ENCODE peak calls at places on chromosomes 5 and 9, in eight cellular contexts. B is naive thymus-derived CD4-positive, alpha-beta T cell; A is body of pancreas; H is left ventricle myocardium inferior; N is neuronal stem cell; K is tibial artery; P is stomach; V is fibroblast of lung. Q is an unnamed sample.

GRCh38 chr5:168607946-168608345 is 28.8 kb upstream of the PANK3 start:
- DNase-seq in H (no peak), P (no peak), K (no peak), A (no peak), N (no peak), B (no peak), V (no peak), Q (no peak)

GRCh38 chr9:36802171-36802920 is 229.7 kb downstream of the MELK start:
- DNase-seq in K (no peak), P (no peak), H (no peak), A (no peak), B (no peak), N (no peak), V (peak; percentile 53), Q (peak; percentile 17)

GRCh38 chr5:59099270-59099994 is 516.6 kb downstream of the RAB3C start:
- DNase-seq in B (no peak), H (no peak), N (no peak), V (peak; percentile 88), K (no peak), A (peak; percentile 5), P (no peak), Q (peak; percentile 79)

GRCh38 chr5:80507663-80508062 is 19.8 kb downstream of the FAM151B start:
- DNase-seq in H (no peak), P (no peak), V (no peak), N (no peak), A (no peak), K (no peak), B (no peak), Q (no peak)

GRCh38 chr9:126860757-126861466 is 473 bp downstream of the ZBTB34 start:
- DNase-seq in V (peak; percentile 12), P (peak; percentile 49), H (no peak), B (peak; percentile 15), A (peak; percentile 29), K (no peak), N (no peak), Q (peak; percentile 19)

GRCh38 chr5:14851597-14851996 is 20.0 kb downstream of the ANKH start:
- DNase-seq in A (no peak), B (no peak), N (no peak), H (no peak), K (no peak), P (no peak), V (no peak), Q (no peak)

GRCh38 chr5:78731884-78732283 is 83.3 kb upstream of the LHFPL2 start:
- DNase-seq in N (no peak), B (no peak), V (peak; percentile 41), K (no peak), A (no peak), P (no peak), H (no peak), Q (peak; percentile 18)

GRCh38 chr5:74415695-74416102 is 224.8 kb downstream of the ENC1 start:
- DNase-seq in N (no peak), H (no peak), P (no peak), V (no peak), A (no peak), K (no peak), B (no peak), Q (no peak)

GRCh38 chr5:179345429-179346321 is at the start of gene ADAMTS2:
- DNase-seq in K (peak; percentile 89), A (peak; percentile 52), N (peak; percentile 57), H (peak; percentile 73), P (peak; percentile 30), B (no peak), V (no peak), Q (no peak)

GRCh38 chr5:43891112-43891511 is 288.1 kb downstream of the NNT start:
- DNase-seq in V (no peak), A (no peak), H (no peak), K (no peak), P (no peak), B (no peak), N (no peak), Q (no peak)

GRCh38 chr9:136978865-136979544 is 1.7 kb downstream of the PTGDS start:
- DNase-seq in K (no peak), V (no peak), A (no peak), N (no peak), H (no peak), P (no peak), B (no peak), Q (no peak)

GRCh38 chr9:6639622-6640021 is 5.9 kb downstream of the GLDC start:
- DNase-seq in N (no peak), V (no peak), P (no peak), H (no peak), A (no peak), B (no peak), K (no peak), Q (no peak)

GRCh38 chr5:156474251-156474650 is 147.3 kb downstream of the SGCD start:
- DNase-seq in B (no peak), P (no peak), K (peak; percentile 66), V (peak; percentile 40), A (peak; percentile 9), H (peak; percentile 71), N (no peak), Q (no peak)

GRCh38 chr5:12413585-12413984 is 509.3 kb upstream of the CTNND2 start:
- DNase-seq in P (no peak), H (no peak), N (no peak), B (no peak), A (no peak), K (no peak), V (no peak), Q (no peak)

GRCh38 chr5:12419075-12419474 is 514.8 kb upstream of the CTNND2 start:
- DNase-seq in A (no peak), V (no peak), H (no peak), B (no peak), P (no peak), N (no peak), K (no peak), Q (no peak)

DNA sequence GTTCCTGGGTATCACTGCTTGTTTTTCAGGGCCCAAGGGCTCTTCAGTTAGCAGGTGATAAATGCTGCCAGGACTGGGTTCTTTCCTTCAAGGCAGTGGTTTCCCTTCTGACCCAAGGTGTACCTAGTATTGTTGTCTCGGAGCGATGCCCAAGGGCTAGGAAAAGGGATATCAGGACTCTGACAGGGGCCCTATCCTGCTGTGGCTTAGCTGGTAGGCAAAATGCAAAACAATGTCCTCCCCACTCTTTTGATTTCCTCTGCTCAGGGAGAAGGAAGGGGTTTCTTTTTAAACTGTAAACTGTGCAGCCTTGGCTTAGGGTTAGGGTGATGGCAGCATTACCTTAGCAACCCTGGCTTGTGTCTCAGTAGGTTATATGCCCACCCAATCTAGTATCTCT is 508.8 kb upstream of the CTNND2 start:
- DNase-seq in B (no peak), A (no peak), H (no peak), P (no peak), V (no peak), N (no peak), K (no peak), Q (no peak)
- H3K27ac ChIP-seq in B (no peak overlapping the region), A (no peak overlapping the region), H (no peak overlapping the region), P (no peak overlapping the region), V (no peak overlapping the region), N (no peak overlapping the region), K (no peak overlapping the region), Q (no peak overlapping the region)

DNA sequence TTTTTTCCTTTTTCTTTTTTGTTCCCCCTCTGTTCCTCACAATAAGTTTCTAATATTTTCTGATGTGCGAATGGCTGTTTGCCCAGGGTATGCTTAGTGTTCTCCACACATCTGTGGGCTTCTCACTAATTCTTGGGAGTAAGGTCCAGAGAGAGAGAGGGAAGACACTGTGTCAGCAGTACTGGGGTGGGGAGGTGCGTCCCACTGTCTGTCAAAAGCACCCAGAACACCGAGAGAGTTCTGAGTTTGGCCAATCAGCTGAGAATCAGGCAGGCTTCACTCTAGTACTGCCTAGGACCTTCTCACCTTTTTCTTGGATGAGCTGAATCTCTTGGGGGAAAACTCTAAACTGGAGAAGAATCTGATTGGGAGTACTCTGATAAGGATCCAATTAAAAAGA is 61.8 kb downstream of the ELL2 start:
- DNase-seq in H (no peak), K (no peak), B (no peak), P (no peak), A (no peak), N (no peak), V (no peak), Q (no peak)
- H3K27ac ChIP-seq in H (peak overlapping the region; percentile 67), K (peak overlapping the region; percentile 7), B (no peak overlapping the region), P (peak overlapping the region; percentile 21), A (no peak overlapping the region), N (no peak overlapping the region), V (no peak overlapping the region), Q (no peak overlapping the region)

GRCh38 chr5:31853398-31854135 is 214.6 kb downstream of the PDZD2 start:
- DNase-seq in N (no peak), K (no peak), B (no peak), A (no peak), V (no peak), H (no peak), P (peak; percentile 26), Q (peak; percentile 30)
- H3K27ac ChIP-seq in N (no peak overlapping the region), K (no peak overlapping the region), B (no peak overlapping the region), A (no peak overlapping the region), V (no peak overlapping the region), H (peak overlapping the region; percentile 91), P (peak overlapping the region; percentile 82), Q (peak overlapping the region; percentile 69)

GRCh38 chr5:103867857-103868598 is 305.4 kb upstream of the NUDT12 start:
- DNase-seq in A (no peak), N (no peak), V (peak; percentile 84), B (no peak), H (no peak), K (no peak), P (no peak), Q (peak; percentile 55)

GRCh38 chr5:103866169-103866568 is 303.6 kb upstream of the NUDT12 start:
- DNase-seq in V (peak; percentile 9), A (no peak), H (no peak), P (no peak), K (no peak), B (no peak), N (no peak), Q (peak; percentile 50)

GRCh38 chr5:103860327-103860726 is 297.7 kb upstream of the NUDT12 start:
- DNase-seq in B (no peak), P (no peak), N (no peak), H (no peak), K (no peak), V (no peak), A (no peak), Q (no peak)

DNA sequence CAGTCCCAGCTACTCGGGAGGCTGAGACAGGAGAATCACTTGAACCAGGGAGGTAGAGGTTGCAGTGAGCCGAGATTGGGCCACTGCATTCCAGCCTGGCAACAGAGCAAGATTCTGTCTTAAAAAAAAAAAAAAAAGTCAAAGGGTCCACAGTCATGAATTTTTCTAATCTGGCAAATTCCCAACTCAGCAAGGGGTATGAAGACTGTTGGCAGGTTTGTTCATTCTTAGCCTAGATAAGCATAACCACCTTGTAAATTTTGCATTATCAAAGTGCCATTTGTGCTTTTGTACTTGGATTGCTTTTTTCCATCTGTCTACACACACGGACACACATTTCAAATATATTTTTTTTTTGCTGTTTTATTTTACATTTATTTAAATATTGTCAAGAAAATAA is 299.8 kb upstream of the NUDT12 start:
- DNase-seq in P (no peak), N (no peak), V (peak; percentile 65), H (no peak), A (no peak), K (no peak), B (no peak), Q (no peak)
- H3K27ac ChIP-seq in P (no peak overlapping the region), N (no peak overlapping the region), V (no peak overlapping the region), H (no peak overlapping the region), A (no peak overlapping the region), K (no peak overlapping the region), B (no peak overlapping the region), Q (no peak overlapping the region)

GRCh38 chr5:136086776-136087566 is 45.7 kb upstream of the SMAD5 start:
- DNase-seq in K (no peak), P (no peak), H (no peak), N (no peak), V (no peak), B (no peak), A (no peak), Q (no peak)
- H3K27ac ChIP-seq in K (no peak overlapping the region), P (no peak overlapping the region), H (peak overlapping the region; percentile 92), N (no peak overlapping the region), V (no peak overlapping the region), B (no peak overlapping the region), A (no peak overlapping the region), Q (no peak overlapping the region)

GRCh38 chr5:9919306-9920030 is 289.3 kb upstream of the TAS2R1 start:
- DNase-seq in B (no peak), H (no peak), V (no peak), K (no peak), N (no peak), A (no peak), P (no peak), Q (no peak)
- H3K27ac ChIP-seq in B (no peak overlapping the region), H (no peak overlapping the region), V (no peak overlapping the region), K (no peak overlapping the region), N (no peak overlapping the region), A (no peak overlapping the region), P (no peak overlapping the region), Q (no peak overlapping the region)